ENCODE peak calls at places on chromosomes 6 and 20, in five cellular contexts. One of them, this sample, is unnamed.

GRCh38 chr6:7691675-7692452 is 34.0 kb upstream of the BMP6 start:
- DNase-seq in AG08396: no peak
- DNase-seq in posterior cingulate gyrus: no peak
- DNase-seq in fibroblast of pulmonary artery: peak
- DNase-seq in NCI-H446 treated with DMSO at 0.1 percent for 48 hours: no peak
- DNase-seq in this sample: no peak

GRCh38 chr6:75892384-75892783 is 143.3 kb downstream of the MYO6 start:
- DNase-seq in AG08396: no peak
- DNase-seq in posterior cingulate gyrus: no peak
- DNase-seq in fibroblast of pulmonary artery: no peak
- DNase-seq in NCI-H446 treated with DMSO at 0.1 percent for 48 hours: no peak
- DNase-seq in this sample: no peak

GRCh38 chr6:41470341-41471063 is 75.7 kb upstream of the FOXP4 start:
- DNase-seq in AG08396: no peak
- DNase-seq in posterior cingulate gyrus: no peak
- DNase-seq in fibroblast of pulmonary artery: peak
- DNase-seq in NCI-H446 treated with DMSO at 0.1 percent for 48 hours: no peak
- DNase-seq in this sample: no peak

GRCh38 chr20:31475032-31475431 is at the start of the genes DEFB124 and REM1:
- DNase-seq in AG08396: no peak
- DNase-seq in posterior cingulate gyrus: no peak
- DNase-seq in fibroblast of pulmonary artery: no peak
- DNase-seq in NCI-H446 treated with DMSO at 0.1 percent for 48 hours: no peak
- DNase-seq in this sample: no peak

GRCh38 chr20:19404836-19405235 is 192.4 kb downstream of the SLC24A3 start:
- DNase-seq in AG08396: no peak
- DNase-seq in posterior cingulate gyrus: no peak
- DNase-seq in fibroblast of pulmonary artery: no peak
- DNase-seq in NCI-H446 treated with DMSO at 0.1 percent for 48 hours: no peak
- DNase-seq in this sample: no peak

GRCh38 chr20:6008254-6008653 is 45.6 kb downstream of the LRRN4 start:
- DNase-seq in AG08396: peak
- DNase-seq in posterior cingulate gyrus: peak
- DNase-seq in fibroblast of pulmonary artery: peak
- DNase-seq in NCI-H446 treated with DMSO at 0.1 percent for 48 hours: peak
- DNase-seq in this sample: no peak

GRCh38 chr20:53321596-53321995 is 272.0 kb downstream of the ZNF217 start:
- DNase-seq in AG08396: no peak
- DNase-seq in posterior cingulate gyrus: no peak
- DNase-seq in fibroblast of pulmonary artery: no peak
- DNase-seq in NCI-H446 treated with DMSO at 0.1 percent for 48 hours: no peak
- DNase-seq in this sample: no peak

GRCh38 chr6:106072501-106073140 is 13.5 kb upstream of the PRDM1 start:
- DNase-seq in AG08396: no peak
- DNase-seq in posterior cingulate gyrus: no peak
- DNase-seq in fibroblast of pulmonary artery: no peak
- DNase-seq in NCI-H446 treated with DMSO at 0.1 percent for 48 hours: no peak
- DNase-seq in this sample: no peak

GRCh38 chr6:156928126-156928525 is 150.9 kb downstream of the ARID1B start:
- DNase-seq in AG08396: no peak
- DNase-seq in posterior cingulate gyrus: no peak
- DNase-seq in fibroblast of pulmonary artery: no peak
- DNase-seq in NCI-H446 treated with DMSO at 0.1 percent for 48 hours: no peak
- DNase-seq in this sample: no peak

GRCh38 chr6:100166991-100167390 is 173.0 kb upstream of the MCHR2 start:
- DNase-seq in AG08396: no peak
- DNase-seq in posterior cingulate gyrus: no peak
- DNase-seq in fibroblast of pulmonary artery: no peak
- DNase-seq in NCI-H446 treated with DMSO at 0.1 percent for 48 hours: no peak
- DNase-seq in this sample: no peak

GRCh38 chr6:7786206-7786605 is 60.3 kb downstream of the BMP6 start:
- DNase-seq in AG08396: no peak
- DNase-seq in posterior cingulate gyrus: no peak
- DNase-seq in fibroblast of pulmonary artery: no peak
- DNase-seq in NCI-H446 treated with DMSO at 0.1 percent for 48 hours: no peak
- DNase-seq in this sample: no peak

GRCh38 chr20:34724172-34724571 is 20.0 kb downstream of the TP53INP2 start:
- DNase-seq in AG08396: no peak
- DNase-seq in posterior cingulate gyrus: no peak
- DNase-seq in fibroblast of pulmonary artery: no peak
- DNase-seq in NCI-H446 treated with DMSO at 0.1 percent for 48 hours: no peak
- DNase-seq in this sample: no peak

GRCh38 chr6:159252955-159253508 is 83.8 kb downstream of the FNDC1 start:
- DNase-seq in AG08396: peak
- DNase-seq in posterior cingulate gyrus: no peak
- DNase-seq in fibroblast of pulmonary artery: peak
- DNase-seq in NCI-H446 treated with DMSO at 0.1 percent for 48 hours: no peak
- DNase-seq in this sample: no peak

GRCh38 chr6:111774346-111774703 is 98.9 kb downstream of the FYN start:
- DNase-seq in AG08396: no peak
- DNase-seq in posterior cingulate gyrus: no peak
- DNase-seq in fibroblast of pulmonary artery: peak
- DNase-seq in NCI-H446 treated with DMSO at 0.1 percent for 48 hours: no peak
- DNase-seq in this sample: no peak

GRCh38 chr20:62356948-62357667 is 10.0 kb downstream of the LAMA5 start:
- DNase-seq in AG08396: peak
- DNase-seq in posterior cingulate gyrus: peak
- DNase-seq in fibroblast of pulmonary artery: peak
- DNase-seq in NCI-H446 treated with DMSO at 0.1 percent for 48 hours: no peak
- DNase-seq in this sample: no peak

GRCh38 chr6:142356271-142356938 is 54.6 kb downstream of the ADGRG6 start:
- DNase-seq in AG08396: peak
- DNase-seq in posterior cingulate gyrus: no peak
- DNase-seq in fibroblast of pulmonary artery: peak
- DNase-seq in NCI-H446 treated with DMSO at 0.1 percent for 48 hours: no peak
- DNase-seq in this sample: no peak

GRCh38 chr20:57274299-57274698 is 7.9 kb upstream of the BMP7 start:
- DNase-seq in AG08396: no peak
- DNase-seq in posterior cingulate gyrus: no peak
- DNase-seq in fibroblast of pulmonary artery: no peak
- DNase-seq in NCI-H446 treated with DMSO at 0.1 percent for 48 hours: no peak
- DNase-seq in this sample: no peak

GRCh38 chr20:33279261-33279910 is 3.6 kb upstream of the BPIFB1 start:
- DNase-seq in AG08396: no peak
- DNase-seq in posterior cingulate gyrus: no peak
- DNase-seq in fibroblast of pulmonary artery: no peak
- DNase-seq in NCI-H446 treated with DMSO at 0.1 percent for 48 hours: peak
- DNase-seq in this sample: no peak

GRCh38 chr6:136523196-136523595 is 27.0 kb downstream of the MAP7 start:
- DNase-seq in AG08396: no peak
- DNase-seq in posterior cingulate gyrus: no peak
- DNase-seq in fibroblast of pulmonary artery: no peak
- DNase-seq in NCI-H446 treated with DMSO at 0.1 percent for 48 hours: no peak
- DNase-seq in this sample: no peak

GRCh38 chr6:154276810-154277577 is 79.6 kb downstream of the IPCEF1 start:
- DNase-seq in AG08396: peak
- DNase-seq in posterior cingulate gyrus: no peak
- DNase-seq in fibroblast of pulmonary artery: peak
- DNase-seq in NCI-H446 treated with DMSO at 0.1 percent for 48 hours: no peak
- DNase-seq in this sample: no peak

GRCh38 chr6:154974485-154975149 is 20.5 kb upstream of the TIAM2 start:
- DNase-seq in AG08396: no peak
- DNase-seq in posterior cingulate gyrus: no peak
- DNase-seq in fibroblast of pulmonary artery: no peak
- DNase-seq in NCI-H446 treated with DMSO at 0.1 percent for 48 hours: no peak
- DNase-seq in this sample: no peak

GRCh38 chr6:63430985-63431519 is 111.3 kb upstream of the LGSN start:
- DNase-seq in AG08396: no peak
- DNase-seq in posterior cingulate gyrus: no peak
- DNase-seq in fibroblast of pulmonary artery: no peak
- DNase-seq in NCI-H446 treated with DMSO at 0.1 percent for 48 hours: no peak
- DNase-seq in this sample: no peak